ENCODE peak calls at places on chromosomes 4 and X, in six cellular contexts. One of them, this sample, is unnamed.
A peak's percentile ranks its signal among the peaks of the same experiment; 100 is the strongest.

GRCh38 chrX:23888887-23889501 is 18.7 kb downstream of the APOO start:
- DNase-seq in brain microvascular endothelial cell: no peak
- DNase-seq in body of pancreas: no peak
- DNase-seq in neural progenitor cell: no peak
- DNase-seq in IMR-90: peak; percentile 42
- DNase-seq in heart right ventricle: no peak
- DNase-seq in this sample: no peak

GRCh38 chr4:165464813-165465381 is 86.1 kb downstream of the CPE start:
- DNase-seq in brain microvascular endothelial cell: peak; percentile 25
- DNase-seq in body of pancreas: peak; percentile 40
- DNase-seq in neural progenitor cell: peak; percentile 37
- DNase-seq in IMR-90: peak; percentile 48
- DNase-seq in heart right ventricle: no peak
- DNase-seq in this sample: no peak

GRCh38 chr4:6840062-6840976 is 57.8 kb downstream of the KIAA0232 start:
- DNase-seq in brain microvascular endothelial cell: peak; percentile 18
- DNase-seq in body of pancreas: peak; percentile 29
- DNase-seq in neural progenitor cell: peak; percentile 36
- DNase-seq in IMR-90: peak; percentile 34
- DNase-seq in heart right ventricle: no peak
- DNase-seq in this sample: no peak

GRCh38 chrX:29530520-29530919 is 684.8 kb upstream of the MAGEB2 start:
- DNase-seq in brain microvascular endothelial cell: peak; percentile 6
- DNase-seq in body of pancreas: no peak
- DNase-seq in neural progenitor cell: no peak
- DNase-seq in IMR-90: peak; percentile 59
- DNase-seq in heart right ventricle: no peak
- DNase-seq in this sample: no peak

GRCh38 chrX:20454117-20454516 is 187.4 kb upstream of the RPS6KA3 start:
- DNase-seq in brain microvascular endothelial cell: no peak
- DNase-seq in body of pancreas: no peak
- DNase-seq in neural progenitor cell: no peak
- DNase-seq in IMR-90: peak; percentile 25
- DNase-seq in heart right ventricle: no peak
- DNase-seq in this sample: no peak

GRCh38 chr4:145619639-145619996 is 433 bp downstream of the MMAA start:
- DNase-seq in brain microvascular endothelial cell: peak; percentile 32
- DNase-seq in body of pancreas: peak; percentile 93
- DNase-seq in neural progenitor cell: no peak
- DNase-seq in IMR-90: peak; percentile 57
- DNase-seq in heart right ventricle: peak; percentile 21
- DNase-seq in this sample: no peak

GRCh38 chr4:57074753-57075152 is 35.4 kb downstream of the IGFBP7 start:
- DNase-seq in brain microvascular endothelial cell: no peak
- DNase-seq in body of pancreas: no peak
- DNase-seq in neural progenitor cell: no peak
- DNase-seq in IMR-90: peak; percentile 88
- DNase-seq in heart right ventricle: no peak
- DNase-seq in this sample: no peak

GRCh38 chr4:110620352-110621327 is 2.2 kb downstream of the PITX2 start:
- DNase-seq in brain microvascular endothelial cell: no peak
- DNase-seq in body of pancreas: no peak
- DNase-seq in neural progenitor cell: peak; percentile 93
- DNase-seq in IMR-90: no peak
- DNase-seq in heart right ventricle: no peak
- DNase-seq in this sample: peak; percentile 85

DNA sequence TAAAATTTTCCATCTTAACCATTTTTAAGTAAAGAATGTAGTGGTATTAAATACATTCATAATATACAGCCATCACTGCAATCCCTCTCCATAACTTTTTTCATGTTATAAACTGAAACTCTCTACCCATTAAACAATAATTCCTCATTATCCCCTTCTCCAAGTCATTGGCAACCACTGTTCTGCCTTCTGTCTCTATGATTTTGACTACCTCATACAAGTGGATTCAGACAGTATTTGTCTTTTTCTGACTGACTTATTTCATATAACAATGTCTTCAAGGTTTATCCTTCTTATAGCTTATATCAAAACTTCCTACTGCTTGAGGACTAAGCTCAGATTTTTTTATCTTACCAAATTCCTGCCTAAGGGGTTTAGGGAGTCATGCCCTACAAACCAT is 1723.1 kb upstream of the AGA start:
- DNase-seq in brain microvascular endothelial cell: no peak
- DNase-seq in body of pancreas: no peak
- DNase-seq in neural progenitor cell: no peak
- DNase-seq in IMR-90: no peak
- DNase-seq in heart right ventricle: no peak
- DNase-seq in this sample: no peak
- H3K4me3 ChIP-seq in brain microvascular endothelial cell: no peak overlapping the region
- H3K4me3 ChIP-seq in body of pancreas: no peak overlapping the region
- H3K4me3 ChIP-seq in neural progenitor cell: no peak overlapping the region
- H3K4me3 ChIP-seq in IMR-90: no peak overlapping the region
- H3K4me3 ChIP-seq in heart right ventricle: no peak overlapping the region
- H3K4me3 ChIP-seq in this sample: no peak overlapping the region

DNA sequence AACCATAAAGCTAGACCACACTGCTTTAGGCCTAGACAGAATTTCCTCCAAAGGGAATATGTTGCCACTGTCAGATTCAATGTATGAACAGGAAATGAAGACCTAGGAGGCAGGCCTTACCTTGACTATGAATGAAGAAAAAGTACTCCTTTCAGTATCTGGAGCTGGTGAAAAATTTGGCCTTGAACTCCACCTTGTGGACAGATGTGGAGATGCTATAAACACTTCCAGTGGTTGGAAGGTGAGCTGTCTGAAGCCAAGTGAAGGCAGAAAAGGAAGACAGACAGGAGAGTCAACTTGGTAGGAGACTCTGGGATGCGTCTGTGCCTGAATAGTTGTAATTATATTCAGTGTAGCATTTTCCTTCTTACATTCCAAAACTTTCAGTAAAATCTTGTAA is 17.2 kb downstream of the SPIN3 start:
- DNase-seq in brain microvascular endothelial cell: peak; percentile 40
- DNase-seq in body of pancreas: peak; percentile 25
- DNase-seq in neural progenitor cell: peak; percentile 7
- DNase-seq in IMR-90: peak; percentile 44
- DNase-seq in heart right ventricle: no peak
- DNase-seq in this sample: peak; percentile 30
- TF ChIP-seq CTCF in brain microvascular endothelial cell: peak; percentile 74
- TF ChIP-seq CTCF in body of pancreas: peak; percentile 34
- TF ChIP-seq CTCF in neural progenitor cell: peak; percentile 45
- TF ChIP-seq CTCF in IMR-90: peak; percentile 62
- TF ChIP-seq CTCF in heart right ventricle: peak; percentile 65
- TF ChIP-seq CTCF in this sample: peak; percentile 52

GRCh38 chrX:72492499-72492898 is 80.1 kb downstream of the HDAC8 start:
- DNase-seq in brain microvascular endothelial cell: no peak
- DNase-seq in body of pancreas: no peak
- DNase-seq in neural progenitor cell: no peak
- DNase-seq in IMR-90: no peak
- DNase-seq in heart right ventricle: no peak
- DNase-seq in this sample: no peak
- H3K27ac ChIP-seq in brain microvascular endothelial cell: no peak overlapping the region
- H3K27ac ChIP-seq in body of pancreas: no peak overlapping the region
- H3K27ac ChIP-seq in neural progenitor cell: no peak overlapping the region
- H3K27ac ChIP-seq in IMR-90: no peak overlapping the region
- H3K27ac ChIP-seq in heart right ventricle: no peak overlapping the region
- H3K27ac ChIP-seq in this sample: no peak overlapping the region

DNA sequence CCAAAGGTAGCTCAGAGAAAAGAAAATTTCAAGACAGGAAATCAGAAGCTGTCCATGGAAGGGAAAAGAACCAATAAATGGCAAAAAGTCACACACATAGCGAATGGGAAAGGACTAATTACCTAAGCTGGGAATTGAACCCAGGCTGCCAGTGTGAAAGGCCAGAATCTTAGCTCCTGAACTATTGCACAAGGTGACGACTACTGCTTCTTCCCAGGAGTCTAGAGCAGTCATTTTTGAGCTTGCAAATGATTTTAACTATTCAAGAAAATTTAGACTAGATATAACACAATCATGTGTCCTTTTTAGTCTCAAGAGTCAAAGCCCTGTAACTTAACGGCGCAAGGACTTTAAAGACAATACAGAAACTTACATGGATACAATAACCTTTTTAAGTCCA is 34.1 kb upstream of the ZNF81 start:
- DNase-seq in brain microvascular endothelial cell: no peak
- DNase-seq in body of pancreas: peak; percentile 29
- DNase-seq in neural progenitor cell: no peak
- DNase-seq in IMR-90: peak; percentile 8
- DNase-seq in heart right ventricle: no peak
- DNase-seq in this sample: no peak
- H3K4me3 ChIP-seq in brain microvascular endothelial cell: no peak overlapping the region
- H3K4me3 ChIP-seq in body of pancreas: no peak overlapping the region
- H3K4me3 ChIP-seq in neural progenitor cell: no peak overlapping the region
- H3K4me3 ChIP-seq in IMR-90: no peak overlapping the region
- H3K4me3 ChIP-seq in heart right ventricle: no peak overlapping the region
- H3K4me3 ChIP-seq in this sample: no peak overlapping the region

GRCh38 chr4:48681856-48682255 is 98.2 kb downstream of the FRYL start:
- DNase-seq in brain microvascular endothelial cell: no peak
- DNase-seq in body of pancreas: peak; percentile 37
- DNase-seq in neural progenitor cell: no peak
- DNase-seq in IMR-90: peak; percentile 52
- DNase-seq in heart right ventricle: no peak
- DNase-seq in this sample: no peak
- TF ChIP-seq CTCF in brain microvascular endothelial cell: peak; percentile 56
- TF ChIP-seq CTCF in body of pancreas: peak; percentile 35
- TF ChIP-seq CTCF in neural progenitor cell: peak; percentile 17
- TF ChIP-seq CTCF in IMR-90: peak; percentile 56
- TF ChIP-seq CTCF in heart right ventricle: peak; percentile 74
- TF ChIP-seq CTCF in this sample: no peak

GRCh38 chr4:153989505-153989904 is 200.6 kb upstream of the SFRP2 start:
- DNase-seq in brain microvascular endothelial cell: no peak
- DNase-seq in body of pancreas: no peak
- DNase-seq in neural progenitor cell: no peak
- DNase-seq in IMR-90: no peak
- DNase-seq in heart right ventricle: no peak
- DNase-seq in this sample: no peak

GRCh38 chr4:153988446-153988845 is 199.6 kb upstream of the SFRP2 start:
- DNase-seq in brain microvascular endothelial cell: no peak
- DNase-seq in body of pancreas: no peak
- DNase-seq in neural progenitor cell: no peak
- DNase-seq in IMR-90: no peak
- DNase-seq in heart right ventricle: no peak
- DNase-seq in this sample: no peak

GRCh38 chr4:153987291-153987690 is 198.4 kb upstream of the SFRP2 start:
- DNase-seq in brain microvascular endothelial cell: peak; percentile 37
- DNase-seq in body of pancreas: peak; percentile 6
- DNase-seq in neural progenitor cell: no peak
- DNase-seq in IMR-90: no peak
- DNase-seq in heart right ventricle: no peak
- DNase-seq in this sample: no peak
- H3K27ac ChIP-seq in brain microvascular endothelial cell: no peak overlapping the region
- H3K27ac ChIP-seq in body of pancreas: no peak overlapping the region
- H3K27ac ChIP-seq in neural progenitor cell: no peak overlapping the region
- H3K27ac ChIP-seq in IMR-90: no peak overlapping the region
- H3K27ac ChIP-seq in heart right ventricle: no peak overlapping the region
- H3K27ac ChIP-seq in this sample: peak overlapping the region; percentile 2

GRCh38 chr4:37828843-37829242 is 2.4 kb downstream of the PGM2 start:
- DNase-seq in brain microvascular endothelial cell: no peak
- DNase-seq in body of pancreas: no peak
- DNase-seq in neural progenitor cell: no peak
- DNase-seq in IMR-90: no peak
- DNase-seq in heart right ventricle: no peak
- DNase-seq in this sample: no peak
- H3K4me3 ChIP-seq in brain microvascular endothelial cell: no peak overlapping the region
- H3K4me3 ChIP-seq in body of pancreas: no peak overlapping the region
- H3K4me3 ChIP-seq in neural progenitor cell: no peak overlapping the region
- H3K4me3 ChIP-seq in IMR-90: no peak overlapping the region
- H3K4me3 ChIP-seq in heart right ventricle: no peak overlapping the region
- H3K4me3 ChIP-seq in this sample: no peak overlapping the region

GRCh38 chr4:152537881-152538280 is 2.0 kb upstream of the FBXW7 start:
- DNase-seq in brain microvascular endothelial cell: no peak
- DNase-seq in body of pancreas: no peak
- DNase-seq in neural progenitor cell: no peak
- DNase-seq in IMR-90: no peak
- DNase-seq in heart right ventricle: no peak
- DNase-seq in this sample: no peak

GRCh38 chr4:152536545-152537182 is 772 bp upstream of the FBXW7 start:
- DNase-seq in brain microvascular endothelial cell: peak; percentile 42
- DNase-seq in body of pancreas: no peak
- DNase-seq in neural progenitor cell: peak; percentile 56
- DNase-seq in IMR-90: peak; percentile 37
- DNase-seq in heart right ventricle: no peak
- DNase-seq in this sample: no peak

GRCh38 chr4:152539556-152540292 is 3.8 kb upstream of the FBXW7 start:
- DNase-seq in brain microvascular endothelial cell: no peak
- DNase-seq in body of pancreas: no peak
- DNase-seq in neural progenitor cell: no peak
- DNase-seq in IMR-90: no peak
- DNase-seq in heart right ventricle: no peak
- DNase-seq in this sample: no peak

GRCh38 chr4:152540941-152541340 is 5.0 kb upstream of the FBXW7 start:
- DNase-seq in brain microvascular endothelial cell: no peak
- DNase-seq in body of pancreas: no peak
- DNase-seq in neural progenitor cell: no peak
- DNase-seq in IMR-90: no peak
- DNase-seq in heart right ventricle: no peak
- DNase-seq in this sample: no peak

DNA sequence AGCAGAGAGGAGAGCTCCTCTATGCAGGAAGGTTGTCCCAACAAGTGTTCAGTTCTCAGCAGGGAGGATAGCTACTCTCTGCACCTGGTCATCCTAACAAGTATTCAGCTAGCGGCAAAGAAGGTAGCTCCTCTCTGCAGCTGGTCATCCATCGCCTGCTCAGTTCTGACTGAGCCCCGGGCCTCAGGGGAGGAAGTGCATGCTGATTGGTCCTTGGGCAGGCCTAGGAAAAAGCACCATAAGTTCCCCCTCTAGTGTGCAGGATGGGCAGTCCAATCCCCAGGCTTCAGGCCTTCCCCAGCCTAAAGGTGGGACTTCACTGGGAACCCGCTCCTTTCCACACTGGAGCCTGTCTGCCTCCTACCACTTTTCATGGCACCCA is 4.4 kb upstream of the FBXW7 start:
- DNase-seq in brain microvascular endothelial cell: no peak
- DNase-seq in body of pancreas: no peak
- DNase-seq in neural progenitor cell: peak; percentile 78
- DNase-seq in IMR-90: no peak
- DNase-seq in heart right ventricle: no peak
- DNase-seq in this sample: peak; percentile 22
- TF ChIP-seq CTCF in brain microvascular endothelial cell: no peak
- TF ChIP-seq CTCF in body of pancreas: no peak
- TF ChIP-seq CTCF in neural progenitor cell: peak; percentile 46
- TF ChIP-seq CTCF in IMR-90: no peak
- TF ChIP-seq CTCF in heart right ventricle: no peak
- TF ChIP-seq CTCF in this sample: peak; percentile 7

DNA sequence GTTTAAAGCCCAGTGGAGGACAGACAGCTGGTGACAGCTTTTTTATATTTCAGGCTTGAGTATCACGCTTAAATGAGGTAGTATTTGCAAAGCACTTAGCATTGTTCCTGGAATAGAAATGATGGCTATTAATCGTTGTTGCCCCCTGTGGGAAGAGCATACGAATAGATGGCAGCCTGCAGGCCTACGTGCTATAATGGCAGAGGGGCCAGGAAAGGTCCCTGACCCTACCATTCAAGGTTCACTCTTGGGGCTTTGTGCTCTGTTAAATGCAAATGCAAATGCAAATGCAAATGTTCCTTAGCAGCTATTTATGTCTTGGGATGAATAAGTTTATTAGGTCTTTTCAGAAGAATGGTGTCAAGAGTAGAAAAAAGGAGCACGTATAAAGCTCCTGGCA is 61.0 kb downstream of the TMEM150C start:
- DNase-seq in brain microvascular endothelial cell: no peak
- DNase-seq in body of pancreas: no peak
- DNase-seq in neural progenitor cell: peak; percentile 26
- DNase-seq in IMR-90: no peak
- DNase-seq in heart right ventricle: no peak
- DNase-seq in this sample: no peak
- H3K27ac ChIP-seq in brain microvascular endothelial cell: no peak overlapping the region
- H3K27ac ChIP-seq in body of pancreas: no peak overlapping the region
- H3K27ac ChIP-seq in neural progenitor cell: no peak overlapping the region
- H3K27ac ChIP-seq in IMR-90: no peak overlapping the region
- H3K27ac ChIP-seq in heart right ventricle: no peak overlapping the region
- H3K27ac ChIP-seq in this sample: no peak overlapping the region